ENCODE peak calls at places on chromosomes 2 and 18, in five cellular contexts. One of them, this sample, is unnamed.

GRCh38 chr18:55588001-55588875 is at the start of gene TCF4:
- DNase-seq in IMR-90: peak; percentile 52
- DNase-seq in fibroblast of pulmonary artery: peak; percentile 76
- DNase-seq in transverse colon: peak; percentile 30
- DNase-seq in BJ: no peak
- DNase-seq in this sample: no peak

GRCh38 chr2:207394812-207395534 is 134.8 kb upstream of the CREB1 start:
- DNase-seq in transverse colon: no peak
- DNase-seq in BJ: peak; percentile 93
- DNase-seq in fibroblast of pulmonary artery: peak; percentile 99
- DNase-seq in IMR-90: peak; percentile 99
- DNase-seq in this sample: peak; percentile 93

GRCh38 chr18:74257083-74257482 is 34.7 kb downstream of the CYB5A start:
- DNase-seq in transverse colon: no peak
- DNase-seq in BJ: no peak
- DNase-seq in IMR-90: no peak
- DNase-seq in fibroblast of pulmonary artery: no peak
- DNase-seq in this sample: no peak

GRCh38 chr2:12116228-12116750 is 369.9 kb downstream of the LPIN1 start:
- DNase-seq in transverse colon: no peak
- DNase-seq in IMR-90: no peak
- DNase-seq in BJ: no peak
- DNase-seq in fibroblast of pulmonary artery: no peak
- DNase-seq in this sample: no peak

GRCh38 chr2:99679518-99679917 is 189.7 kb upstream of the REV1 start:
- DNase-seq in fibroblast of pulmonary artery: no peak
- DNase-seq in BJ: no peak
- DNase-seq in transverse colon: no peak
- DNase-seq in IMR-90: no peak
- DNase-seq in this sample: no peak

GRCh38 chr2:169736902-169737301 is 3.3 kb downstream of the KLHL23 start:
- DNase-seq in IMR-90: no peak
- DNase-seq in fibroblast of pulmonary artery: no peak
- DNase-seq in BJ: no peak
- DNase-seq in transverse colon: no peak
- DNase-seq in this sample: no peak

GRCh38 chr2:220077488-220077887 is 450.1 kb downstream of the SLC4A3 start:
- DNase-seq in transverse colon: no peak
- DNase-seq in IMR-90: peak; percentile 54
- DNase-seq in fibroblast of pulmonary artery: peak; percentile 76
- DNase-seq in BJ: peak; percentile 34
- DNase-seq in this sample: no peak

GRCh38 chr2:51734115-51734514 is 702.2 kb upstream of the NRXN1 start:
- DNase-seq in IMR-90: peak; percentile 71
- DNase-seq in BJ: no peak
- DNase-seq in transverse colon: no peak
- DNase-seq in fibroblast of pulmonary artery: peak; percentile 76
- DNase-seq in this sample: no peak

GRCh38 chr2:124921221-124921620 is 896.1 kb downstream of the CNTNAP5 start:
- DNase-seq in BJ: no peak
- DNase-seq in IMR-90: no peak
- DNase-seq in fibroblast of pulmonary artery: no peak
- DNase-seq in transverse colon: no peak
- DNase-seq in this sample: no peak

GRCh38 chr2:105765415-105766299 is 20.9 kb downstream of the NCK2 start:
- DNase-seq in fibroblast of pulmonary artery: no peak
- DNase-seq in IMR-90: no peak
- DNase-seq in transverse colon: no peak
- DNase-seq in BJ: no peak
- DNase-seq in this sample: no peak

GRCh38 chr2:153940511-153940910 is 68.8 kb downstream of the GALNT13 start:
- DNase-seq in fibroblast of pulmonary artery: no peak
- DNase-seq in IMR-90: no peak
- DNase-seq in transverse colon: no peak
- DNase-seq in BJ: no peak
- DNase-seq in this sample: no peak

GRCh38 chr2:201154615-201155014 is 28.3 kb upstream of the CASP10 start:
- DNase-seq in fibroblast of pulmonary artery: no peak
- DNase-seq in transverse colon: no peak
- DNase-seq in BJ: no peak
- DNase-seq in IMR-90: no peak
- DNase-seq in this sample: no peak

GRCh38 chr2:201157694-201158093 is 25.2 kb upstream of the CASP10 start:
- DNase-seq in transverse colon: peak; percentile 28
- DNase-seq in fibroblast of pulmonary artery: peak; percentile 35
- DNase-seq in BJ: no peak
- DNase-seq in IMR-90: no peak
- DNase-seq in this sample: no peak

GRCh38 chr2:201152999-201153398 is 29.9 kb upstream of the CASP10 start:
- DNase-seq in IMR-90: no peak
- DNase-seq in BJ: no peak
- DNase-seq in transverse colon: no peak
- DNase-seq in fibroblast of pulmonary artery: no peak
- DNase-seq in this sample: no peak

GRCh38 chr2:201156051-201156450 is 26.9 kb upstream of the CASP10 start:
- DNase-seq in IMR-90: no peak
- DNase-seq in BJ: no peak
- DNase-seq in fibroblast of pulmonary artery: no peak
- DNase-seq in transverse colon: no peak
- DNase-seq in this sample: no peak

GRCh38 chr2:201158111-201158929 is 24.6 kb upstream of the CASP10 start:
- DNase-seq in fibroblast of pulmonary artery: peak; percentile 93
- DNase-seq in IMR-90: peak; percentile 83
- DNase-seq in BJ: peak; percentile 31
- DNase-seq in transverse colon: peak; percentile 66
- DNase-seq in this sample: peak; percentile 44
- H3K4me3 ChIP-seq in fibroblast of pulmonary artery: no peak overlapping the region
- H3K4me3 ChIP-seq in IMR-90: no peak overlapping the region
- H3K4me3 ChIP-seq in BJ: no peak overlapping the region
- H3K4me3 ChIP-seq in transverse colon: no peak overlapping the region
- H3K4me3 ChIP-seq in this sample: no peak overlapping the region

GRCh38 chr2:103008586-103008985 is 246.8 kb downstream of the TMEM182 start:
- DNase-seq in BJ: no peak
- DNase-seq in fibroblast of pulmonary artery: no peak
- DNase-seq in IMR-90: no peak
- DNase-seq in transverse colon: no peak
- DNase-seq in this sample: no peak
- TF ChIP-seq CTCF in BJ: no peak
- TF ChIP-seq CTCF in fibroblast of pulmonary artery: no peak
- TF ChIP-seq CTCF in IMR-90: no peak
- TF ChIP-seq CTCF in transverse colon: no peak
- TF ChIP-seq CTCF in this sample: no peak

GRCh38 chr2:146870691-146871090 is 974.1 kb upstream of the ACVR2A start:
- DNase-seq in IMR-90: no peak
- DNase-seq in fibroblast of pulmonary artery: no peak
- DNase-seq in transverse colon: no peak
- DNase-seq in BJ: no peak
- DNase-seq in this sample: no peak

GRCh38 chr2:146869328-146869727 is 975.5 kb upstream of the ACVR2A start:
- DNase-seq in fibroblast of pulmonary artery: no peak
- DNase-seq in BJ: no peak
- DNase-seq in transverse colon: no peak
- DNase-seq in IMR-90: no peak
- DNase-seq in this sample: no peak

GRCh38 chr2:146874260-146874658 is 970.6 kb upstream of the ACVR2A start:
- DNase-seq in BJ: no peak
- DNase-seq in fibroblast of pulmonary artery: peak; percentile 76
- DNase-seq in IMR-90: no peak
- DNase-seq in transverse colon: no peak
- DNase-seq in this sample: peak; percentile 69

GRCh38 chr2:146873056-146873455 is 971.8 kb upstream of the ACVR2A start:
- DNase-seq in IMR-90: no peak
- DNase-seq in transverse colon: no peak
- DNase-seq in fibroblast of pulmonary artery: no peak
- DNase-seq in BJ: no peak
- DNase-seq in this sample: no peak

DNA sequence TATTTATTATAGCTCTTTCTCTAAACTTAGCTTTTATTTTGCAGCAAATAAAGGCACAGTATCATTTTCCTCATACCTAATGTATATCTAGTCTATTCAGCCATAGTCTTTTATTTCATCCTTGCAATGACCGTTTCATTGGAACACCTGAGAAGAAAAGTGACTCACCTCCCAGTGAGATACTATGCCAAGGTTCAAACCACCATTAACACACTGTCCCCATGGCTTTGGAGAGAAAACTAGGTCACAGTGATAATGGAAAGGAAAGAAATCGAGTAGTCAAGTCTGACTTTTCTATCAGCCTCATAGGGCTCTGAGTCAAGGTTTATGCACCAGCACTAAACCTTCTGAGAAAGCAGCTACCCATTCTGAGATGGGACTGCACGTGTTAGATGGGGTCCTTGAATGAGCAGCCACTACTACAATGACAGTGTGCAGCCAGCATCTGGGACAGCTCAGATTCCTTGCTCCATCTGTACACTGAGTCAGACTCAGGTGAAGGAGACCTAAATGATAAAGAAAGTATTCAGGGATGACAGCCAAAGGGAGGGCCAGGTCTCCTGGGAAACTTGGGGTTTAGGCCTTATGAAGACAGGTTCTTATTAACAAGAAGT is 971.1 kb upstream of the ACVR2A start:
- DNase-seq in fibroblast of pulmonary artery: no peak
- DNase-seq in IMR-90: no peak
- DNase-seq in transverse colon: no peak
- DNase-seq in BJ: no peak
- DNase-seq in this sample: no peak
- H3K4me3 ChIP-seq in fibroblast of pulmonary artery: no peak overlapping the region
- H3K4me3 ChIP-seq in IMR-90: no peak overlapping the region
- H3K4me3 ChIP-seq in transverse colon: no peak overlapping the region
- H3K4me3 ChIP-seq in BJ: no peak overlapping the region
- H3K4me3 ChIP-seq in this sample: no peak overlapping the region

GRCh38 chr18:47265197-47265596 is 13.7 kb upstream of the SKOR2 start:
- DNase-seq in fibroblast of pulmonary artery: peak; percentile 20
- DNase-seq in transverse colon: no peak
- DNase-seq in IMR-90: peak; percentile 1
- DNase-seq in BJ: peak; percentile 26
- DNase-seq in this sample: peak; percentile 25

GRCh38 chr18:47263828-47264314 is 12.4 kb upstream of the SKOR2 start:
- DNase-seq in transverse colon: no peak
- DNase-seq in BJ: no peak
- DNase-seq in IMR-90: no peak
- DNase-seq in fibroblast of pulmonary artery: no peak
- DNase-seq in this sample: no peak

GRCh38 chr18:47262397-47263196 is 11.1 kb upstream of the SKOR2 start:
- DNase-seq in fibroblast of pulmonary artery: no peak
- DNase-seq in BJ: no peak
- DNase-seq in IMR-90: no peak
- DNase-seq in transverse colon: no peak
- DNase-seq in this sample: no peak

GRCh38 chr18:47261902-47262301 is 10.4 kb upstream of the SKOR2 start:
- DNase-seq in fibroblast of pulmonary artery: no peak
- DNase-seq in IMR-90: no peak
- DNase-seq in BJ: no peak
- DNase-seq in transverse colon: no peak
- DNase-seq in this sample: no peak

DNA sequence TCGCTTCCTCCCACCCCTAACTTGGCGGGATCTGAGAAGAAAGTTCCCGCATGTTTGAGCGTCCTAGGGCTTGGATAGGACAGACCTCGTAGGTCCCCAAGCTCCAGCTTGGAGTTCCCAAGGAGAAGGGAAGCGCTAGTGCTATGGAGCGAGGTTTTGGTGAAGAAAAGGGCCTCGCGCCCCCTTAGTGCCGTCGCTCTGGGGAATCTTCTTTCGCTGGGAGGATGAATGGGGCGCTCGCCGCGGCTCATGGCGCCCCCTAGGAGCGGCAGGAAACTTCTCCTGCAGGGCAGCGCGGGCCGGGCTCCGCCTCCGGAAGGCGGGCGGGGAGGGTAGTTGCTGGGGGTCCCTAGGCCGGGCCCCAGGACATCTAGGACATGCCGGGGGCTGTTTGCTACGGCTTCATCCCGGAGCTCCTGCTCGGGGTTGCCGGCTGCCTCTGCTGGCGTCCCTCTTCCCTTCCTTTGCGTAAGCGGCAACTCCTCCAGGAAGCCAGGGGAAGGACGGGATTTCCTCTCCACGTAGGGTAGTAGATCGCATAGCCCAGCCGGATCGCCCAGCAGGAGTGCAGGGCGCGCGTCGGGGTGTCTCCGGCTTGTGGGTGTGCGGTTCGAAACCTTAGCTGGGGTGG is 11.9 kb upstream of the SKOR2 start:
- DNase-seq in transverse colon: no peak
- DNase-seq in fibroblast of pulmonary artery: no peak
- DNase-seq in IMR-90: no peak
- DNase-seq in BJ: no peak
- DNase-seq in this sample: no peak
- TF ChIP-seq CTCF in transverse colon: no peak
- TF ChIP-seq CTCF in fibroblast of pulmonary artery: no peak
- TF ChIP-seq CTCF in IMR-90: no peak
- TF ChIP-seq CTCF in BJ: peak; percentile 44
- TF ChIP-seq CTCF in this sample: peak; percentile 46

GRCh38 chr2:238603596-238603995 is 176.9 kb downstream of the ASB1 start:
- DNase-seq in IMR-90: no peak
- DNase-seq in BJ: no peak
- DNase-seq in transverse colon: no peak
- DNase-seq in fibroblast of pulmonary artery: no peak
- DNase-seq in this sample: no peak

GRCh38 chr2:238600506-238601432 is 174.0 kb downstream of the ASB1 start:
- DNase-seq in IMR-90: no peak
- DNase-seq in transverse colon: no peak
- DNase-seq in BJ: no peak
- DNase-seq in fibroblast of pulmonary artery: no peak
- DNase-seq in this sample: no peak

GRCh38 chr2:238602223-238602945 is 175.7 kb downstream of the ASB1 start:
- DNase-seq in fibroblast of pulmonary artery: no peak
- DNase-seq in BJ: no peak
- DNase-seq in transverse colon: no peak
- DNase-seq in IMR-90: peak; percentile 15
- DNase-seq in this sample: no peak

GRCh38 chr2:238599549-238600505 is 173.1 kb downstream of the ASB1 start:
- DNase-seq in transverse colon: no peak
- DNase-seq in IMR-90: no peak
- DNase-seq in fibroblast of pulmonary artery: no peak
- DNase-seq in BJ: no peak
- DNase-seq in this sample: no peak

GRCh38 chr2:238601433-238602222 is 174.9 kb downstream of the ASB1 start:
- DNase-seq in IMR-90: peak; percentile 28
- DNase-seq in transverse colon: peak; percentile 19
- DNase-seq in BJ: peak; percentile 58
- DNase-seq in fibroblast of pulmonary artery: peak; percentile 92
- DNase-seq in this sample: peak; percentile 36
- H3K4me3 ChIP-seq in IMR-90: no peak overlapping the region
- H3K4me3 ChIP-seq in transverse colon: no peak overlapping the region
- H3K4me3 ChIP-seq in BJ: no peak overlapping the region
- H3K4me3 ChIP-seq in fibroblast of pulmonary artery: no peak overlapping the region
- H3K4me3 ChIP-seq in this sample: no peak overlapping the region

GRCh38 chr18:61531891-61532290 is 198.7 kb downstream of the CDH20 start:
- DNase-seq in transverse colon: no peak
- DNase-seq in fibroblast of pulmonary artery: no peak
- DNase-seq in IMR-90: no peak
- DNase-seq in BJ: no peak
- DNase-seq in this sample: no peak
- TF ChIP-seq CTCF in transverse colon: no peak
- TF ChIP-seq CTCF in fibroblast of pulmonary artery: no peak
- TF ChIP-seq CTCF in IMR-90: no peak
- TF ChIP-seq CTCF in BJ: no peak
- TF ChIP-seq CTCF in this sample: no peak

This sample was measured in epithelial cell of proximal tubule.